ENCODE peak calls at places on chromosomes 1 and 21, in seven cellular contexts. Q, C, A, E, D, R and G are unnamed samples.

GRCh38 chr1:10068605-10069294 is 36.0 kb downstream of the UBE4B start:
- DNase-seq in Q (peak), C (peak), A (no peak), E (no peak), D (peak), R (no peak), G (no peak)

GRCh38 chr1:199979071-199979470 is 48.4 kb upstream of the NR5A2 start:
- DNase-seq in Q (no peak), C (no peak), A (no peak), E (no peak), D (no peak), R (no peak), G (peak)

GRCh38 chr1:212630159-212630900 is 21.8 kb downstream of the ATF3 start:
- DNase-seq in Q (peak), C (peak), A (peak), E (peak), D (no peak), R (peak), G (peak)

GRCh38 chr21:33259995-33260394 is 6.2 kb upstream of the IL10RB start:
- DNase-seq in Q (no peak), C (no peak), A (no peak), E (no peak), D (no peak), R (no peak), G (no peak)

GRCh38 chr1:228497206-228497605 is 10.0 kb downstream of the RNF187 start:
- DNase-seq in Q (no peak), C (no peak), A (no peak), E (no peak), D (no peak), R (no peak), G (no peak)

GRCh38 chr21:43571976-43572375 is 87.3 kb downstream of the HSF2BP start:
- DNase-seq in Q (no peak), C (no peak), A (no peak), E (no peak), D (no peak), R (no peak), G (no peak)

GRCh38 chr1:89842547-89843278 is 21.9 kb downstream of the LRRC8D start:
- DNase-seq in Q (no peak), C (no peak), A (no peak), E (no peak), D (peak), R (no peak), G (peak)

GRCh38 chr1:3359346-3360157 is 94.9 kb upstream of the ARHGEF16 start:
- DNase-seq in Q (no peak), C (no peak), A (no peak), E (no peak), D (no peak), R (no peak), G (no peak)

GRCh38 chr1:43625063-43625780 is 24.7 kb upstream of the KDM4A start:
- DNase-seq in Q (no peak), C (no peak), A (no peak), E (no peak), D (no peak), R (no peak), G (no peak)

GRCh38 chr1:242523968-242524570 is 428 bp downstream of the PLD5 start:
- DNase-seq in Q (peak), C (peak), A (peak), E (no peak), D (no peak), R (no peak), G (no peak)

GRCh38 chr1:39387452-39387851 is 104.0 kb upstream of the BMP8A start:
- DNase-seq in Q (peak), C (peak), A (peak), E (no peak), D (peak), R (no peak), G (no peak)

GRCh38 chr1:12001249-12001917 is 17.9 kb upstream of the MIIP start:
- DNase-seq in Q (no peak), C (peak), A (no peak), E (peak), D (peak), R (no peak), G (peak)

GRCh38 chr1:3170566-3171453 is 101.8 kb downstream of the PRDM16 start:
- DNase-seq in Q (no peak), C (no peak), A (no peak), E (peak), D (no peak), R (no peak), G (no peak)

GRCh38 chr21:44374601-44375280 is 21.3 kb downstream of the TRPM2 start:
- DNase-seq in Q (no peak), C (no peak), A (no peak), E (no peak), D (no peak), R (no peak), G (no peak)

DNA sequence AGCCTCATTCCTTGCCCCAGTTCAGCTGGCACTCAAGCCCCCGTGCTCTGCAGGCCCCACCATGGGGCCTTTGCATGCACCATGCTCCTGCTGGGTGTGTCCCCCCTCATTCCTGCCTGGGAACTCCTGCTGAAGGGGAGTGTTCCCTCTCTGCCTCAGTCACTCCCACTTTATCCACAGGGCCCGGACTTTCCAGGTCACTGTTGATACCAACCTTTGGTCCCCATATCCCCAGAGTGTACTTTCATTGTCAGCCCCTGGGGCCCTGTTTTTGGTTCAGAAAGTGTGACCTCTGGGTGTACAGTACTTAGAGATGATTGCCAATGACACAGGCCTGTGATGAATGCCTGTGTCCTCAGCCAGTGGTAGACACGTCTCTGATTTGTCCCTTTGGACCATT is 2.9 kb downstream of the TTC22 start:
- DNase-seq in Q (no peak), C (no peak), A (no peak), E (no peak), D (no peak), R (no peak), G (no peak)
- H3K27ac ChIP-seq in Q (no peak), C (no peak), A (no peak), E (no peak), D (no peak), R (no peak), G (no peak)

GRCh38 chr1:230643887-230644286 is 1.6 kb downstream of the COG2 start:
- DNase-seq in Q (no peak), C (no peak), A (no peak), E (no peak), D (peak), R (no peak), G (peak)
- H3K27ac ChIP-seq in Q (no peak), C (no peak), A (no peak), E (no peak), D (no peak), R (no peak), G (no peak)

DNA sequence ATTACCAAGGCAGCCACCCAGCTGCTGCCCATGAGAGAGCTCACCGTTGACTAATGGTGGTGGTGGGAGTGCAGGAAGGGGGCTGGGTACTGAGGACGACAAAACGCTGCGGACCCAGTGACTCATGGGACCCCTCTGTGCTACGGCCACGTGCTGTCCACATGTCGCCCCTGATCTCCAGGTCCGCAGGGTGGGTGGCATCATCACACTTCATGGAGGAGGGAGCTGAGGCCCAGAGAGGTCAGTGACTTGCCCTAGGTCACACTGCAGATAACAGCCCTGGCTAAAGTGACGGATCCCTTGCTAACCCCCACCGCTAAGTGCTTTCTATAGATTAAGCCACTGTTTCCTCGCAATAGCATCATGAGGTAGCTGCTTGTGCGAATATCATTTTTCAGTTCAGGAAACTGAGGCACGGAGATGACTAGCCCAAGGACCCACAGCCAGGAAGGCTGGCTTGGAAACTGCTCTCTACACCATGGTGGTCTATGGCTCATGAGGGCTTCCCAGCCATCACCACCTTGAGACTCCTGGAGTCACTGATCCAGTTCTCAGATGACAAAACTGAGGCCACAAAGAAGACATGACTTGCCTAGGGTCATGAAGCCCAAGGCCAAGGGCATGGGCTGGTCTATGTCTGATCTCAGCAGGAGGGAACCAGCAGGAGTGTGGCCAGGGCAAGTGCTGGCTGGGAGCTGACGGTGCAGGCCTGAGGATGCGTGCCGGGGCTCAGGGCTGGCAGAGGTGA is 12.6 kb downstream of the RUNX3 start:
- DNase-seq in Q (no peak), C (no peak), A (no peak), E (no peak), D (no peak), R (no peak), G (no peak)
- H3K27ac ChIP-seq in Q (no peak), C (no peak), A (no peak), E (no peak), D (no peak), R (peak), G (no peak)

GRCh38 chr1:152970495-152970894 is at the start of gene SPRR4:
- DNase-seq in Q (no peak), C (no peak), A (no peak), E (no peak), D (no peak), R (no peak), G (no peak)
- H3K27ac ChIP-seq in Q (no peak), C (no peak), A (no peak), E (no peak), D (no peak), R (no peak), G (no peak)

GRCh38 chr1:222283147-222283768 is 264.6 kb downstream of the HHIPL2 start:
- DNase-seq in Q (no peak), C (no peak), A (no peak), E (no peak), D (peak), R (no peak), G (no peak)
- H3K27ac ChIP-seq in Q (no peak), C (no peak), A (no peak), E (no peak), D (peak), R (no peak), G (no peak)

DNA sequence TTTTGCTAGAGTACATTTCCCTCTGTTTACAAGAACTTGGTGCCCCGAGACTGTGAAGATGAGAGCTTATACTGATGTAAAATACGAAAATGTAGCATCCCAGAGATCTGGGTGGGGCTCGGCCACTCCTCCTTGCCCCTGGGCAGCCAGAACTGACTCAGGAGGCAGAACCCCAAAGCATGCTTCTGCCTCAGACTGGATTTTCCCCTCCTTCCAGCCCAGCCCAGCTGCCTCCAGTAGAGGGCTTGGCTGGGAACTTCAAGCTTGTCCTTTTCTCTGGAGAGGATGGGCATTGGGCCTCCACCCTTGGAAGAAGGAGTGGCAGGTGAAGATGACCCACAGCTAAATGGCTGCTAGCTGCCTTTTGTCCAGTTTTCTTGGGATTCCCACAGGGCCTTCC is 24.3 kb upstream of the BTG2 start:
- DNase-seq in Q (peak), C (no peak), A (no peak), E (no peak), D (peak), R (no peak), G (peak)
- H3K27ac ChIP-seq in Q (peak), C (no peak), A (no peak), E (peak), D (no peak), R (no peak), G (peak)

DNA sequence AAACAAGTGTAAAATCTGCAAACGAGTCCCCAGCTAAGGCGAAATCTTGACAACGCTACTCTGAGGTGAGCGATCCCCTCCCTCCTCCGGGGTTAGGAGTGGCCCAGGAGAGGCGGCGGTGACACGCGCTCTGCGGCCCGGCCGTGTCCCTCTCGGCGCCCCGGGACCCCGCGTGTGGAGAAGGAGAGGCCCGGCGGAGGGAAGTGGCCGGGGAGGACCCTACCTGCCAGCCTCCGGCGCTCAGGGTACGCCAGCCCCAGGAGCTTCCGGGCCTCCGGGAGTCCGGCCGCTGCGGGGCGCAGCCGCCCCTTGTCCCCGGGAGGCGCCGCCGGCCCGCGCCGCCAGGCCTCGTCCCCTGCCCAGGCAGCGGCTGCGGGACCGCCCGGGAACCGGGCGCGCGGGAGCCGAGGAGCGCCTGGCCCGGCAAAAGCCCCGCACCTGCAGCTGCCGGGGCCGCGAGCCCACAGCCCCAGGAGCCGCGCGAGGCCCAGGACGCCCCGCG is 543 bp downstream of the ABCB10 start:
- DNase-seq in Q (peak), C (peak), A (peak), E (peak), D (no peak), R (peak), G (peak)
- H3K27ac ChIP-seq in Q (peak), C (peak), A (peak), E (peak), D (peak), R (peak), G (peak)

DNA sequence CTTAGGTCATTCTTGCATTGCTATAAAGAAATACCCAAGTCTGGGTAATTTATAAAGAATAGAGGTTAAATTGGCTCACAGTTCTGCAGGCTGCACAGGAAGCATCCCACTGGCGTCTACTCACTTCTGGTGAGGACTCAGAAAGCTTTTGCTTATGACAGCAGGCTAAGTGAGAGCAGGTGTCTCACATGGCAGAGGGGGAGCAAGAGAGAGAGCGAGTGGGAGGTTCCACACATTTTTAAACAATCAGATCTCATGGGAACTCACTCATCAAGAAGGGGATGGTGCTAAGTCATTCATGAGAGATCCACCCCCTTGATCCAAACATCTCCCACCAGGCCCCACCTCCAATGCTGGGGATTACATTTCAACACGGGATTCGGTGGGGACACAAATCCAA is 13.6 kb upstream of the RGS4 start:
- DNase-seq in Q (no peak), C (peak), A (no peak), E (no peak), D (no peak), R (no peak), G (no peak)
- H3K27ac ChIP-seq in Q (no peak), C (no peak), A (no peak), E (no peak), D (no peak), R (no peak), G (no peak)